ENCODE peak calls at places on chromosomes 11 and 22, in nine cellular contexts. B is epithelial cell of esophagus, Z is astrocyte of the spinal cord, Q is mammary epithelial cell, M is dorsolateral prefrontal cortex, R is GM23338, I is OCI-LY7, O is NT2/D1, F is ascending aorta. S is an unnamed sample.

GRCh38 chr11:112564228-112564955 is 303.7 kb upstream of the PLET1 start:
- DNase-seq in B (peak; percentile 60), Z (peak; percentile 88), Q (peak; percentile 19), M (no peak), R (no peak), I (no peak), O (no peak), F (no peak), S (peak; percentile 60)

GRCh38 chr22:44632823-44633478 is 69.1 kb upstream of the PRR5 start:
- DNase-seq in B (no peak), Z (no peak), Q (no peak), M (no peak), R (no peak), I (no peak), O (no peak), F (no peak), S (no peak)

GRCh38 chr22:43707650-43708049 is 104.5 kb downstream of the EFCAB6 start:
- DNase-seq in B (peak; percentile 64), Z (no peak), Q (peak; percentile 35), M (no peak), R (no peak), I (no peak), O (no peak), F (no peak), S (peak; percentile 4)

GRCh38 chr11:113593698-113594308 is 112.3 kb downstream of the TMPRSS5 start:
- DNase-seq in B (no peak), Z (no peak), Q (no peak), M (no peak), R (no peak), I (no peak), O (no peak), F (peak; percentile 74), S (peak; percentile 1)

GRCh38 chr11:2206291-2206690 is 34.7 kb upstream of the TH start:
- DNase-seq in B (no peak), Z (no peak), Q (no peak), M (no peak), R (no peak), I (no peak), O (no peak), F (peak; percentile 49), S (no peak)

GRCh38 chr11:33976351-33977199 is 75.0 kb upstream of the CAPRIN1 start:
- DNase-seq in B (no peak), Z (no peak), Q (no peak), M (no peak), R (no peak), I (no peak), O (no peak), F (no peak), S (peak; percentile 75)

GRCh38 chr11:70612459-70613141 is 214.3 kb downstream of the CTTN start:
- DNase-seq in B (no peak), Z (no peak), Q (no peak), M (no peak), R (no peak), I (no peak), O (no peak), F (no peak), S (no peak)

GRCh38 chr11:101126551-101127347 is 2.9 kb downstream of the PGR start:
- DNase-seq in B (no peak), Z (peak; percentile 17), Q (no peak), M (no peak), R (peak; percentile 59), I (no peak), O (peak; percentile 15), F (peak; percentile 69), S (peak; percentile 25)

GRCh38 chr11:58621586-58622262 is 741 bp upstream of the CNTF start:
- DNase-seq in B (peak; percentile 65), Z (no peak), Q (peak; percentile 40), M (no peak), R (no peak), I (no peak), O (no peak), F (no peak), S (no peak)

GRCh38 chr11:76806608-76807205 is 23.6 kb downstream of the TSKU start:
- DNase-seq in B (no peak), Z (no peak), Q (no peak), M (no peak), R (no peak), I (no peak), O (no peak), F (no peak), S (no peak)

GRCh38 chr11:116984589-116984988 is 113.6 kb downstream of the SIK3 start:
- DNase-seq in B (peak; percentile 82), Z (peak; percentile 92), Q (peak; percentile 88), M (no peak), R (no peak), I (no peak), O (no peak), F (no peak), S (peak; percentile 89)

DNA sequence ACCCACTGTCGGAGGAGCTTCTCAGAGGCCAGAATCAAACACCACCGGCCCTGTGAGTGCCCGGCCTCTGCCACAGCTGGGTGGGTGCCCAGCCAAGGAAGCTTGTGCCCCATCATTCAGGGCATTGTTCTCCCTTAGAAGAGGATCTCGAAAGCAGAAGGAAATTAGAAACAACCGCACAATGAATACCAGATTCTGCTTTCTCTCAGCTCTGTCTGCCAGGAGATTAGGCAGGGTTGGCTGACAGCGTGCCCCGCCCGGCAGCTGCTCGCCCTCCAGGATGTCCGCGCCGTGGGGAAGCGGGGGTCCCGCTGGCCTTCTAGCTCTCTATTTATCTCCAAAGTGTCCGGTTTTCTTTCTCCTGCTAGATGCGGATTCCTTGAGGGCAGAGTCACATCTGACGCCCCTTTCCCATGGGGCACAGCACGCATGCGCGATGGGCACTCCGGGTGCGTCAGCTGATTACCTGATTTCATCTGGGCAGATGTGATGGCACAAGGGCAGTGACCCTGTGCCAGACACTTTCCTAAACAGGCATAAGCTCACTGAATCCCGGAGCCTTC is 25.5 kb downstream of the SCGB1A1 start:
- DNase-seq in B (peak; percentile 23), Z (peak; percentile 86), Q (no peak), M (peak; percentile 55), R (no peak), I (no peak), O (no peak), F (peak; percentile 94), S (peak; percentile 80)
- H3K4me3 ChIP-seq in B (peak overlapping the region; percentile 31), Z (peak overlapping the region; percentile 32), Q (peak overlapping the region; percentile 47), M (peak overlapping the region; percentile 59), R (no peak overlapping the region), I (no peak overlapping the region), O (no peak overlapping the region), F (peak overlapping the region; percentile 60), S (peak overlapping the region; percentile 46)

GRCh38 chr11:35602160-35602793 is 16.0 kb upstream of the FJX1 start:
- DNase-seq in B (peak; percentile 54), Z (peak; percentile 63), Q (no peak), M (no peak), R (no peak), I (no peak), O (no peak), F (no peak), S (no peak)
- H3K4me3 ChIP-seq in B (no peak overlapping the region), Z (no peak overlapping the region), Q (no peak overlapping the region), M (no peak overlapping the region), R (no peak overlapping the region), I (no peak overlapping the region), O (no peak overlapping the region), F (no peak overlapping the region), S (no peak overlapping the region)

GRCh38 chr11:15865212-15865987 is 490.9 kb downstream of the SOX6 start:
- DNase-seq in B (peak; percentile 97), Z (no peak), Q (peak; percentile 72), M (no peak), R (no peak), I (no peak), O (no peak), F (no peak), S (no peak)

GRCh38 chr11:15864021-15864805 is 492.1 kb downstream of the SOX6 start:
- DNase-seq in B (no peak), Z (no peak), Q (no peak), M (no peak), R (peak; percentile 48), I (no peak), O (no peak), F (no peak), S (no peak)

GRCh38 chr11:15863411-15863810 is 492.9 kb downstream of the SOX6 start:
- DNase-seq in B (no peak), Z (no peak), Q (no peak), M (no peak), R (no peak), I (no peak), O (no peak), F (no peak), S (no peak)

GRCh38 chr11:15871904-15872303 is 484.4 kb downstream of the SOX6 start:
- DNase-seq in B (no peak), Z (no peak), Q (no peak), M (no peak), R (peak; percentile 29), I (no peak), O (peak; percentile 27), F (no peak), S (no peak)

DNA sequence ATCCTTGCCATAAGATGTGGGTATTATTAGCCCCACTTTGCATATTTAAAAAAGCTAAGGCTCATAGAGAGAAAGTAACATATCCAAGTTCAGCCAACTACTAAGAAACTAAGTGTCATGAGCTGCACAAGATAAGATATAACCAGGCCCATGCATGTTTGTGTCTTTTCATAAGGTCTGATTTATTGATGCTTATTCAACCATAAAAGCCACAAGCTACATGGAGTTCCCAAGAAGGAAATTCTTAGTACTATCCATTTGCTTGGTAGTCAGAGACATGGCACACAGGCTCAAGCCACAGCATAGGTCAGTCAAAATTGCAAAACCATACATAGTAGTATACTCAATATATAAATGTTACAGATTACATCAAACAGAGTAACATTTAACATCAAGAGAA is 488.5 kb downstream of the SOX6 start:
- DNase-seq in B (no peak), Z (no peak), Q (peak; percentile 21), M (no peak), R (no peak), I (no peak), O (no peak), F (no peak), S (no peak)
- H3K4me3 ChIP-seq in B (no peak overlapping the region), Z (no peak overlapping the region), Q (no peak overlapping the region), M (no peak overlapping the region), R (no peak overlapping the region), I (no peak overlapping the region), O (no peak overlapping the region), F (no peak overlapping the region), S (no peak overlapping the region)

GRCh38 chr11:122733301-122733686 is 77.8 kb downstream of the UBASH3B start:
- DNase-seq in B (peak; percentile 91), Z (peak; percentile 83), Q (no peak), M (no peak), R (no peak), I (no peak), O (no peak), F (no peak), S (peak; percentile 86)
- H3K4me3 ChIP-seq in B (no peak overlapping the region), Z (no peak overlapping the region), Q (no peak overlapping the region), M (no peak overlapping the region), R (no peak overlapping the region), I (no peak overlapping the region), O (no peak overlapping the region), F (no peak overlapping the region), S (no peak overlapping the region)

GRCh38 chr11:130146797-130147196 is 12.8 kb upstream of the ST14 start:
- DNase-seq in B (no peak), Z (no peak), Q (no peak), M (no peak), R (no peak), I (peak; percentile 78), O (no peak), F (no peak), S (no peak)
- H3K4me3 ChIP-seq in B (no peak overlapping the region), Z (no peak overlapping the region), Q (no peak overlapping the region), M (no peak overlapping the region), R (no peak overlapping the region), I (no peak overlapping the region), O (no peak overlapping the region), F (no peak overlapping the region), S (no peak overlapping the region)